ENCODE peak calls at places on chromosomes 6 and 20, in seven cellular contexts. One of them, this sample, is unnamed.

GRCh38 chr6:30583921-30584320 is 12.7 kb downstream of the ABCF1 start:
- DNase-seq in mesenchymal stem cell: no peak
- DNase-seq in H1: no peak
- DNase-seq in IMR-90: no peak
- DNase-seq in trophoblast cell: no peak
- DNase-seq in mesendoderm: no peak
- DNase-seq in H9: no peak
- DNase-seq in this sample: no peak

GRCh38 chr6:76852776-76853175 is 610.5 kb downstream of the HTR1B start:
- DNase-seq in mesendoderm: peak; percentile 38
- DNase-seq in trophoblast cell: peak; percentile 8
- DNase-seq in H1: no peak
- DNase-seq in IMR-90: peak; percentile 26
- DNase-seq in H9: no peak
- DNase-seq in mesenchymal stem cell: peak; percentile 53
- DNase-seq in this sample: no peak

GRCh38 chr6:153031335-153031955 is 28.9 kb upstream of the MTRF1L start:
- DNase-seq in mesendoderm: peak; percentile 15
- DNase-seq in IMR-90: peak; percentile 64
- DNase-seq in trophoblast cell: no peak
- DNase-seq in mesenchymal stem cell: peak; percentile 49
- DNase-seq in H1: no peak
- DNase-seq in H9: no peak
- DNase-seq in this sample: no peak

GRCh38 chr20:5705827-5706226 is 44.4 kb upstream of the SHLD1 start:
- DNase-seq in IMR-90: no peak
- DNase-seq in mesenchymal stem cell: no peak
- DNase-seq in H1: no peak
- DNase-seq in H9: no peak
- DNase-seq in trophoblast cell: peak; percentile 29
- DNase-seq in mesendoderm: peak; percentile 32
- DNase-seq in this sample: no peak

GRCh38 chr6:102670756-102671155 is 1277.2 kb downstream of the GRIK2 start:
- DNase-seq in mesendoderm: no peak
- DNase-seq in H9: no peak
- DNase-seq in mesenchymal stem cell: no peak
- DNase-seq in trophoblast cell: peak; percentile 61
- DNase-seq in IMR-90: no peak
- DNase-seq in H1: no peak
- DNase-seq in this sample: no peak

GRCh38 chr20:18001131-18001921 is 32.5 kb downstream of the MGME1 start:
- DNase-seq in H9: no peak
- DNase-seq in trophoblast cell: peak; percentile 83
- DNase-seq in H1: no peak
- DNase-seq in IMR-90: peak; percentile 69
- DNase-seq in mesenchymal stem cell: peak; percentile 85
- DNase-seq in mesendoderm: peak; percentile 47
- DNase-seq in this sample: no peak

GRCh38 chr6:102679844-102680243 is 1286.3 kb downstream of the GRIK2 start:
- DNase-seq in mesendoderm: no peak
- DNase-seq in IMR-90: no peak
- DNase-seq in H1: no peak
- DNase-seq in trophoblast cell: peak; percentile 66
- DNase-seq in mesenchymal stem cell: no peak
- DNase-seq in H9: no peak
- DNase-seq in this sample: no peak

GRCh38 chr20:12798286-12798685 is 210.5 kb upstream of the SPTLC3 start:
- DNase-seq in mesenchymal stem cell: no peak
- DNase-seq in H1: peak; percentile 45
- DNase-seq in mesendoderm: peak; percentile 40
- DNase-seq in trophoblast cell: no peak
- DNase-seq in H9: peak; percentile 67
- DNase-seq in IMR-90: no peak
- DNase-seq in this sample: no peak

GRCh38 chr6:12870033-12870432 is 153.5 kb downstream of the PHACTR1 start:
- DNase-seq in trophoblast cell: no peak
- DNase-seq in IMR-90: no peak
- DNase-seq in H9: no peak
- DNase-seq in mesenchymal stem cell: no peak
- DNase-seq in mesendoderm: no peak
- DNase-seq in H1: no peak
- DNase-seq in this sample: no peak

DNA sequence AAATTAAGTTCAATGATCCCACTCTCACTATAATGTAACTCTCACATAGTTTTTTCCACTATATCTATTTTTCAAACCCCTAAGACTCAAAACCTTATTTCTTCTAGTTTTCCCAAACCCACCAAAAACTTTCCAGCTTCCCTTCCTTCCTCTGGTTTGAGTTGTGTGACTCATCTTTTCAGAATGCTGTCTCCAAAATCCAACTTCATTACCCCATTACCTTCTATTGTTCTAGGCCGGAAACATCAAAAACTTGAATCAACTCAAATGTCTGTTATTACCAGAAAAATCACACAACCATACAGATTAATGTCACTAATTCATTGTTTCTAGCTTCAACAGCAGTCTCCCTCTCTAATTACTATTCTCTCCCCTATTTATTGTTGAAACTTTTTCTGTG is 1090.3 kb downstream of the HACE1 start:
- DNase-seq in IMR-90: no peak
- DNase-seq in mesendoderm: peak; percentile 40
- DNase-seq in H1: no peak
- DNase-seq in H9: no peak
- DNase-seq in trophoblast cell: no peak
- DNase-seq in mesenchymal stem cell: no peak
- DNase-seq in this sample: no peak
- H3K23ac ChIP-seq in IMR-90: no peak overlapping the region
- H3K23ac ChIP-seq in mesendoderm: no peak overlapping the region
- H3K23ac ChIP-seq in H1: no peak overlapping the region
- H3K23ac ChIP-seq in H9: no peak overlapping the region
- H3K23ac ChIP-seq in trophoblast cell: no peak overlapping the region
- H3K23ac ChIP-seq in mesenchymal stem cell: no peak overlapping the region
- H3K23ac ChIP-seq in this sample: no peak overlapping the region

DNA sequence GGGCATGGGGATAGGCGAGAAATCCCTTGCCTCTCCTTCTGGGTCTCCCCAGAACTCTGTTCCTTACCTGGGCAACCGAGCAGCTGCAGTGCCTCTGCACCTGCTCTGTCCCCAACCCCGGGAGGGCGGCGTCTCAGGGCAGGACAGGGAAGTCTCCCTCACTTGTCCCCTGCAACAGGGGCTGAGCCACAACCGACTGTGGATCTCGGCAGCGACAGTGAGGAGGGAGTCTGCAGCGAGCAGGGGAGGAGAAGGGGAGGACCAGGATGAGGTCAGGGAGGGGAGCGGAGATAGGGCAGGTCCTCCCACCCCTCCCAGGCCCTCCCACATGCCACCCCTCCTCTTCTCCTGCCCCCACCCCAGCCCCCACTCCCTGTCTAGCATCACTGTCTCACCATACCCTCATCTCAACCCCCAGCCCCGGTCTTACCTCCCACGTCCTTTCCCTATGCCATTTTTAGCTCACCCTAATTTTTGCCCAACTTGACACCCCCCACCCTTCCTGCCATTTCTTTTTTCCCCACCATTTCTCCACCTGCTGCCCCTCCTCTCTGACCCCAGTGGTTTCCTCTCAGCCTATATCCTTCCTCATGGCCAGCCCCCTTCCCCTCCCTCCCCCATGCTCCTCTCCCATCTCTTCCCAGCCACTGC is at the start of gene TNXB:
- DNase-seq in H9: no peak
- DNase-seq in IMR-90: no peak
- DNase-seq in mesendoderm: no peak
- DNase-seq in H1: no peak
- DNase-seq in trophoblast cell: no peak
- DNase-seq in mesenchymal stem cell: no peak
- DNase-seq in this sample: no peak
- H3K4me1 ChIP-seq in H9: no peaks in the 10 kb centered on the region
- H3K4me1 ChIP-seq in IMR-90: peaks cover 34% of the 10 kb centered on the region
- H3K4me1 ChIP-seq in mesendoderm: no peaks in the 10 kb centered on the region
- H3K4me1 ChIP-seq in H1: peaks cover 5% of the 10 kb centered on the region
- H3K4me1 ChIP-seq in trophoblast cell: peaks cover 3% of the 10 kb centered on the region
- H3K4me1 ChIP-seq in mesenchymal stem cell: peaks cover 11% of the 10 kb centered on the region
- H3K4me1 ChIP-seq in this sample: peaks cover 15% of the 10 kb centered on the region

GRCh38 chr6:160438481-160438880 is 90.3 kb downstream of the SLC22A3 start:
- DNase-seq in H1: no peak
- DNase-seq in mesendoderm: no peak
- DNase-seq in trophoblast cell: no peak
- DNase-seq in IMR-90: no peak
- DNase-seq in H9: no peak
- DNase-seq in mesenchymal stem cell: no peak
- DNase-seq in this sample: no peak

GRCh38 chr6:160445130-160445529 is 97.0 kb downstream of the SLC22A3 start:
- DNase-seq in trophoblast cell: no peak
- DNase-seq in IMR-90: no peak
- DNase-seq in H1: no peak
- DNase-seq in mesendoderm: no peak
- DNase-seq in H9: no peak
- DNase-seq in mesenchymal stem cell: no peak
- DNase-seq in this sample: no peak

GRCh38 chr6:160439751-160440150 is 91.6 kb downstream of the SLC22A3 start:
- DNase-seq in IMR-90: no peak
- DNase-seq in trophoblast cell: no peak
- DNase-seq in mesenchymal stem cell: no peak
- DNase-seq in H9: no peak
- DNase-seq in H1: no peak
- DNase-seq in mesendoderm: no peak
- DNase-seq in this sample: no peak

GRCh38 chr6:160437153-160437552 is 89.0 kb downstream of the SLC22A3 start:
- DNase-seq in H9: no peak
- DNase-seq in trophoblast cell: no peak
- DNase-seq in mesendoderm: no peak
- DNase-seq in IMR-90: no peak
- DNase-seq in mesenchymal stem cell: no peak
- DNase-seq in H1: no peak
- DNase-seq in this sample: no peak

DNA sequence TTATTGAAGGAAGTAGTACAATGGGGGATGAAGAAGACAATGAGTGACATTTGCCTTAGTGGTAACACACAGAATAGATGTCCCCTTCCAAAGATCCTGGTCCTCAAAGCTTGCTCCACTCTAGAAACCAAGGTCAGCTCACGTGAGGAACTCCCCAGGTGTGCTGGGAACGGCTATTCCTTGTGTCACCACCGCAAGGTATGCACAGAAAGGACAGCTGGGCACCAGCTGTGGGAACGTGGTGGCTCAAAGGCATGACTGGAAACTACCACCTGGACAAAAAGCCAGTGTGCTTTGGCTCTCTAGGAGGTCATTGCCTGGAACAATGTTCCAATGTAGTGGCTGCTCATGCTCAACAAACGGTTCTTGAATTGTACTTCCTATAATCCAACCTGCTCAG is 94.0 kb downstream of the SLC22A3 start:
- DNase-seq in IMR-90: no peak
- DNase-seq in mesenchymal stem cell: no peak
- DNase-seq in mesendoderm: no peak
- DNase-seq in H9: no peak
- DNase-seq in H1: no peak
- DNase-seq in trophoblast cell: no peak
- DNase-seq in this sample: no peak
- H3K23ac ChIP-seq in IMR-90: no peak overlapping the region
- H3K23ac ChIP-seq in mesenchymal stem cell: no peak overlapping the region
- H3K23ac ChIP-seq in mesendoderm: no peak overlapping the region
- H3K23ac ChIP-seq in H9: no peak overlapping the region
- H3K23ac ChIP-seq in H1: no peak overlapping the region
- H3K23ac ChIP-seq in trophoblast cell: no peak overlapping the region
- H3K23ac ChIP-seq in this sample: no peak overlapping the region

DNA sequence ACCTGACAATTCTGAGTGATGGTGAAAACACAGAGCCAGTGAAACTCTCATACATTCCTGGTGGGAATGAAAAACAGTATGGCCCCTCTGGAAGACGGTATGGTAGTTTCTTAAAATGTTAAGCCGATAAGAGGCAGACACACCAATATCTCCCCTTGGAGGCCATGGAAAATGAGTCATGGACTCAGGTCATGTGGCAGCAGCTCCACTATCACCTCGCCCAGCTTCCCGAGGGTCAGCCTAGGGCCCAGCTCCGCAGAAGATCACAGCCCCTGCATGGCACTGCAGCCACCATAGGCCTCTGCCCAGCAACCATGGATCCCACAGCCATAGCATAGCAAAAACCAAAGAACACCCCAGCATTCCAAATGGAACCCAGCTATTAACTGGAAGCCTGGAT is 21.4 kb downstream of the BPIFA1 start:
- DNase-seq in mesenchymal stem cell: no peak
- DNase-seq in trophoblast cell: no peak
- DNase-seq in IMR-90: no peak
- DNase-seq in H1: no peak
- DNase-seq in H9: no peak
- DNase-seq in mesendoderm: no peak
- DNase-seq in this sample: no peak
- H3K4me1 ChIP-seq in mesenchymal stem cell: no peaks in the 10 kb centered on the region
- H3K4me1 ChIP-seq in trophoblast cell: no peaks in the 10 kb centered on the region
- H3K4me1 ChIP-seq in IMR-90: no peaks in the 10 kb centered on the region
- H3K4me1 ChIP-seq in H1: no peaks in the 10 kb centered on the region
- H3K4me1 ChIP-seq in H9: no peaks in the 10 kb centered on the region
- H3K4me1 ChIP-seq in mesendoderm: no peaks in the 10 kb centered on the region
- H3K4me1 ChIP-seq in this sample: no peaks in the 10 kb centered on the region

DNA sequence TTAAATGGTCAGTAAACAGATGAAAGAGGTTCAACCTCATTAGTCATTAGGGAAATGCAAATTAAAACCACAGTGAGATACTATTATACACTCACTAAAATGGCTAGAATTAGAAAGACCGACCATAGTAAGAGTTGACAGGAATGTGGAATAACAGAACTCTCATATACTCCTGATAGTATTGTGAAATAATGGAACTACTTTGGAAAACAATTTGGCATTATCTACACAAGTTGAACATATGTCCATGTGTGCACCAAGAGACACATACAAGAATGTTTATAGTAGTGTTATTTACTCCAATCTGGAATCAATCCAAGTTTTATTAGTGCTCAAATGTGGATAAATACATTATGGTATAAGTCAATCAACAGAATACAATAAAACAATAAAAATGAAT is 59.6 kb downstream of the AK9 start:
- DNase-seq in mesenchymal stem cell: no peak
- DNase-seq in trophoblast cell: no peak
- DNase-seq in IMR-90: no peak
- DNase-seq in H1: no peak
- DNase-seq in H9: no peak
- DNase-seq in mesendoderm: no peak
- DNase-seq in this sample: no peak
- H3K23ac ChIP-seq in mesenchymal stem cell: no peak overlapping the region
- H3K23ac ChIP-seq in trophoblast cell: no peak overlapping the region
- H3K23ac ChIP-seq in IMR-90: no peak overlapping the region
- H3K23ac ChIP-seq in H1: no peak overlapping the region
- H3K23ac ChIP-seq in H9: no peak overlapping the region
- H3K23ac ChIP-seq in mesendoderm: no peak overlapping the region
- H3K23ac ChIP-seq in this sample: no peak overlapping the region